ENCODE peak calls at places on chromosome 2, in five cellular contexts. X, M, N, K and C are unnamed samples.

GRCh38 chr2:12243381-12243780 is 473.4 kb upstream of the TRIB2 start:
- DNase-seq in K (no peak), M (no peak), X (no peak), N (no peak), C (no peak)

GRCh38 chr2:164504253-164504652 is 117.0 kb downstream of the GRB14 start:
- DNase-seq in X (no peak), N (no peak), K (no peak), M (peak; percentile 84), C (no peak)

GRCh38 chr2:157743051-157743450 is 114.4 kb upstream of the ACVR1C start:
- DNase-seq in N (no peak), K (no peak), X (no peak), M (no peak), C (no peak)

GRCh38 chr2:180980943-180981898 is 816 bp downstream of the UBE2E3 start:
- DNase-seq in M (no peak), X (no peak), N (no peak), K (no peak), C (no peak)

GRCh38 chr2:84545030-84545429 is 28.7 kb downstream of the DNAH6 start:
- DNase-seq in N (no peak), X (no peak), K (no peak), M (no peak), C (no peak)

GRCh38 chr2:102801098-102801718 is 39.4 kb downstream of the TMEM182 start:
- DNase-seq in N (no peak), M (peak; percentile 57), X (no peak), K (no peak), C (no peak)

GRCh38 chr2:65067806-65068553 is 11.8 kb downstream of the CEP68 start:
- DNase-seq in X (no peak), M (no peak), N (no peak), K (no peak), C (no peak)

GRCh38 chr2:101717041-101717817 is 19.7 kb downstream of the MAP4K4 start:
- DNase-seq in X (no peak), N (no peak), K (no peak), M (peak; percentile 74), C (no peak)

GRCh38 chr2:69946351-69947077 is 14.9 kb downstream of the ASPRV1 start:
- DNase-seq in M (no peak), X (no peak), N (no peak), K (no peak), C (no peak)

GRCh38 chr2:68251855-68252406 is 401 bp downstream of the PPP3R1 start:
- DNase-seq in M (peak; percentile 37), K (no peak), N (no peak), X (no peak), C (no peak)

GRCh38 chr2:180495606-180496005 is 484.8 kb upstream of the UBE2E3 start:
- DNase-seq in N (no peak), M (no peak), K (peak; percentile 20), X (no peak), C (no peak)

GRCh38 chr2:33437297-33437696 is 39.2 kb upstream of the RASGRP3 start:
- DNase-seq in K (peak; percentile 86), M (no peak), X (no peak), N (no peak), C (peak; percentile 91)

GRCh38 chr2:235542728-235543125 is 48.9 kb downstream of the AGAP1 start:
- DNase-seq in X (peak; percentile 63), M (peak; percentile 82), K (no peak), N (no peak), C (no peak)

GRCh38 chr2:74092236-74092635 is 55.5 kb downstream of the BOLA3 start:
- DNase-seq in N (no peak), K (no peak), M (no peak), X (no peak), C (no peak)

GRCh38 chr2:32671885-32672519 is 44.2 kb downstream of the TTC27 start:
- DNase-seq in N (no peak), K (no peak), X (no peak), M (no peak), C (no peak)

GRCh38 chr2:86788172-86788571 is 2.5 kb downstream of the CD8A start:
- DNase-seq in X (no peak), M (no peak), N (no peak), K (no peak), C (no peak)

GRCh38 chr2:85076618-85077274 is 56.4 kb upstream of the TCF7L1 start:
- DNase-seq in K (no peak), X (no peak), N (no peak), M (no peak), C (no peak)

GRCh38 chr2:207933396-207934045 is 91.8 kb downstream of the PLEKHM3 start:
- DNase-seq in N (peak; percentile 31), M (no peak), K (no peak), X (no peak), C (no peak)

GRCh38 chr2:240306185-240306584 is 129.3 kb upstream of the GPC1 start:
- DNase-seq in X (no peak), K (no peak), N (no peak), M (no peak), C (no peak)

GRCh38 chr2:235005023-235005422 is 53.2 kb downstream of the SH3BP4 start:
- DNase-seq in X (peak; percentile 51), N (no peak), M (no peak), K (no peak), C (no peak)

GRCh38 chr2:201660293-201660895 is 17.1 kb upstream of the TMEM237 start:
- DNase-seq in M (no peak), K (no peak), N (no peak), X (no peak), C (no peak)

GRCh38 chr2:88692187-88692586 is 714 bp downstream of the RPIA start:
- DNase-seq in K (no peak), N (no peak), M (peak; percentile 32), X (peak; percentile 60), C (no peak)

GRCh38 chr2:232787806-232788205 is 11.4 kb upstream of the KCNJ13 start:
- DNase-seq in X (no peak), M (no peak), K (no peak), N (no peak), C (no peak)

GRCh38 chr2:232779935-232780334 is 3.6 kb upstream of the KCNJ13 start:
- DNase-seq in M (no peak), X (no peak), K (peak; percentile 2), N (no peak), C (no peak)

GRCh38 chr2:232781765-232782164 is 5.4 kb upstream of the KCNJ13 start:
- DNase-seq in N (no peak), X (no peak), M (peak; percentile 61), K (peak; percentile 42), C (peak; percentile 40)

GRCh38 chr2:232779465-232779864 is 3.1 kb upstream of the KCNJ13 start:
- DNase-seq in K (no peak), X (no peak), M (no peak), N (no peak), C (no peak)

DNA sequence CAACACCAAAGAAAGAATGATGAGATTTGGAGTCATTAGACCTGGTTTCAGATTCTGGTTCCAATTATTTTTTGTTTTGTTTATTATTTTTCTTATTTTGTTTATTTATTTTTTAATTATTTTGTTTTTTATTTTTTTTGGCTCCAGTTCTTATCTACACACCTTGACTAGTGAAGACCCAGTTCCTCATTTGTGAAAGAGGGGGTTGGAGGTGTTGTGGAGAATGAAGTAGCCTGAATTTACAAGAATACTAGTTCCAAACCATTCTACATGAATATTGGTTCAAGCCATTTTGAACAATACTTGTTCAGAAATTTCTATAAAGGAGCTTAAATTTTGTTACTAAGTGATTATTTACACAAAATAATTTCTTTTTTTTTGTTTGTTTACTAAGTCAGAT is 6.9 kb upstream of the KCNJ13 start:
- DNase-seq in X (no peak), M (no peak), K (no peak), N (no peak), C (no peak)
- H3K4me3 ChIP-seq in X (no peak overlapping the region), M (no peak overlapping the region), K (no peak overlapping the region), N (no peak overlapping the region), C (no peak overlapping the region)

DNA sequence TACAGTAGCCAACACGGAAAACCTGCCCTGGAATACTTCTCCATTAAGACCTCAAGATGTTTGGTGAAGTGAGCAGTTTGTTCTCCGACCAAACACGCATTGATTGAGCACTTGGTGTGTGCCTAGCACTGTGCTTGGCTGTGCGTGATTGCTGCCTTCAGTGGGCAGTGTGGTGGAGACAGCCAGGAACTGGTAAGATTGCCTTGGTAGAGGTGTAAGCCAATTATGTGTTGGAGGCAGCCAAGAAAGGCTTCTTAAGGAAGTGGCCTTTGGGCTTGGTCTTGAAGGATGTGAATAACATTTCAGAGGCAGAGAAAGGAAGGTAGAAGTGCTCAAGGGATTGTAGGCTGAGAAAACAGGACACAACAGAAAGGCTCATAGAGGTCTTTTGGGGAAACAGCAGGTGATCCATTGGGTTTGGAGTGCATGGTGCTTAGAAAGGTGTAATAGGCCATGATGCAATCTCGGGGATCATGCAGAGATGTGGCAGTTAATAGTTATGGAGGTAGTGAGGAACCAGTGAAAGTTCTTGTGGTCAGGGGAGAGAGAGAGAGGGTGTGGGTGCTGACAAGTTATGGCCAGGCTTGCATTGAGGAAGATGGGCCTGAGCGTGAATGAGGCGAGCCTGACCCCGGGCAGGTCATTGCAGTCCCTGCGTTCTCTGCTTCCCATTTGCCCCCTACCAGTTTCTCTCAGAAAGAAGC is 6.3 kb downstream of the B3GNT2 start:
- DNase-seq in N (no peak), M (no peak), X (no peak), K (no peak), C (no peak)
- H3K4me3 ChIP-seq in N (no peak overlapping the region), M (no peak overlapping the region), X (no peak overlapping the region), K (no peak overlapping the region), C (no peak overlapping the region)

DNA sequence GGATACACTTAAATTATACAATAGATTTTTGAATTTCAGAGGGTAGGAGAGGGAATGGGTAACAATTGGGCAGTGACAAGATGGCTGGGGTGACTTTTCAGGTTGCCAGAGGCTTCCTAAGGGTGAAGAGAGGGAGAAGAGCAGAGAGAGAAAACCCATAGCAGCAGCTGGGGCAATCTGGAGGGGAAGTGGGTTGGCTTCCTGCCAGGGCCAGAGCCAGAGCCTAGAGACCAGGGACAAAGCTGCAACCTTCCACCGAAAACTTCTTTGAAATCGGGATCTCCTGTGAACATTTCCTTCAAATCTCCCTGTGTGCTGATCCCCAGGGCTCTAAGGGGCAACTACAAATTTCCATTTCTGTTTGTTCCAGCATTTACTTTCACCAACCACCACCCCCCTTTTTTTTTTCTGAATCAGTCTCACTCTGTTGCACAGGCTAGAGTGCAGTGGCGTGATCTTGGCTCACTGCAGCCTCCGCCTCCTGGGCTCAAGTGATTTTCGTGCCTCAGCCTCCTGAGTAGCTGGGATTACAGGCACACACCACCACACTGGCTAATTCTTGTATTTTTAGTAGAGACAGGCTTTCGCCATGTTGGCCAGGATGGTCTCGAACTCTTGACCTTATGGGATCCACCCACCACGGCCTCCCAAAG is 3.1 kb upstream of the EMILIN1 start:
- DNase-seq in M (no peak), X (no peak), N (no peak), K (no peak), C (no peak)
- H3K4me3 ChIP-seq in M (no peak overlapping the region), X (no peak overlapping the region), N (no peak overlapping the region), K (no peak overlapping the region), C (no peak overlapping the region)

DNA sequence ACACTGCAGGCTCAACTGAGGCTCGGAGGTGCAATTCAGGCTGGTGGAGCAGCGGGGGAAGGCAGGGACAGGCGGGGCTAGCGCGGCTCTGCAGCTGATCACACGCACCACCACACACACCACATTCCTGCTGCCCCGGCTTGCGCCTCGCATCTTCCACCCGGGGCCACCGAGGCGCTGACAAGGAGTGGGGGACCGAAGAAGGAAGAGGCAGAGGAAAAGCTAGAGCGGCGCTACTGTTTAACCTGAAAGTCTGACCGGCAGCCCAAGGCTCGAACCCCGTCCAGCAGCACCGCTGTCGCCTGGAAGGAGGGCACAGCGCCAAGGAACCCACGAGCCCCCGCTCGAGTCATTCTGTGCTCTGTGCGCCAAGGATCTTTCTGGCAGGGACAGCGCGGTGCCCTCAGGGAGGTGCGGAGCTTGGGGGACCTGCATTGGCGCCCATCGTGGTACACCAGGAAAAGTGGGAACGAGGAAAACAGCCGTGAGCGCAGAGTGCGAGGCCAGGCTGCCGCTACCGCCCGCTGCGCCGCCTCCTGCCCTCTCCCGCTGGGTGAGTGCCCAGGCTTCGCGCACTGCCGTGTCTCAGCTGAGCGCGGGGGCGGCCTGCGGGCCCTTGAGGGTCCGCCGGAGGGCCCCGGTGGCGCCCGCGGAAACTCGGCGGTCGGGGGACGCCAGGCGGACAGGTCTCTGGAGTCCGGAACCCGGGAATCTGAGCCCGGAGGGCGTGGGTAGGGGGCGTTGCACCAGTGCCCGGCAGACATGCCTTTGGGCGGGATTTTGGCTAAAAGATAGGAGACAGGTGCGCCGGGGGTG is 865 bp upstream of the KCNJ3 start:
- DNase-seq in N (no peak), X (peak; percentile 79), M (peak; percentile 70), K (no peak), C (no peak)
- H3K4me3 ChIP-seq in N (peak overlapping the region; percentile 71), X (no peak overlapping the region), M (peak overlapping the region; percentile 57), K (no peak overlapping the region), C (no peak overlapping the region)